ENCODE peak calls at places on chromosome 1, in five cellular contexts. One of them, this sample, is unnamed.

GRCh38 chr1:56206391-56206790 is 373.0 kb downstream of the PLPP3 start:
- DNase-seq in Caco-2: no peak
- DNase-seq in T-cell: no peak
- DNase-seq in activated T-helper 1 cell treated with anti-CD3 and anti-CD28 coated beads, Interleukin-12 subunit alpha, Interleukin-12 subunit beta, Interleukin-2, Interleukin-4 antibody, amounts not matched to agents 30 ng/mL and 10 ng/mL and 1 ng/mL, durations not matched to agents 14 hours and 24 hours and 36 hours: no peak
- DNase-seq in aorta: no peak
- DNase-seq in this sample: no peak

GRCh38 chr1:160999376-160999775 is 21.6 kb downstream of the F11R start:
- DNase-seq in aorta: no peak
- DNase-seq in Caco-2: no peak
- DNase-seq in T-cell: no peak
- DNase-seq in activated T-helper 1 cell treated with anti-CD3 and anti-CD28 coated beads, Interleukin-12 subunit alpha, Interleukin-12 subunit beta, Interleukin-2, Interleukin-4 antibody, amounts not matched to agents 30 ng/mL and 10 ng/mL and 1 ng/mL, durations not matched to agents 14 hours and 24 hours and 36 hours: no peak
- DNase-seq in this sample: no peak

GRCh38 chr1:149936992-149937705 is 470 bp upstream of the MTMR11 start:
- DNase-seq in Caco-2: peak
- DNase-seq in activated T-helper 1 cell treated with anti-CD3 and anti-CD28 coated beads, Interleukin-12 subunit alpha, Interleukin-12 subunit beta, Interleukin-2, Interleukin-4 antibody, amounts not matched to agents 30 ng/mL and 10 ng/mL and 1 ng/mL, durations not matched to agents 14 hours and 24 hours and 36 hours: no peak
- DNase-seq in T-cell: no peak
- DNase-seq in aorta: no peak
- DNase-seq in this sample: no peak

GRCh38 chr1:117753652-117754051 is 147.8 kb downstream of the TENT5C start:
- DNase-seq in T-cell: no peak
- DNase-seq in activated T-helper 1 cell treated with anti-CD3 and anti-CD28 coated beads, Interleukin-12 subunit alpha, Interleukin-12 subunit beta, Interleukin-2, Interleukin-4 antibody, amounts not matched to agents 30 ng/mL and 10 ng/mL and 1 ng/mL, durations not matched to agents 14 hours and 24 hours and 36 hours: no peak
- DNase-seq in Caco-2: no peak
- DNase-seq in aorta: no peak
- DNase-seq in this sample: no peak

GRCh38 chr1:175604598-175604997 is 138.8 kb downstream of the TNR start:
- DNase-seq in Caco-2: no peak
- DNase-seq in aorta: no peak
- DNase-seq in activated T-helper 1 cell treated with anti-CD3 and anti-CD28 coated beads, Interleukin-12 subunit alpha, Interleukin-12 subunit beta, Interleukin-2, Interleukin-4 antibody, amounts not matched to agents 30 ng/mL and 10 ng/mL and 1 ng/mL, durations not matched to agents 14 hours and 24 hours and 36 hours: no peak
- DNase-seq in T-cell: no peak
- DNase-seq in this sample: no peak

GRCh38 chr1:46224966-46225365 is 21.8 kb downstream of the LURAP1 start:
- DNase-seq in activated T-helper 1 cell treated with anti-CD3 and anti-CD28 coated beads, Interleukin-12 subunit alpha, Interleukin-12 subunit beta, Interleukin-2, Interleukin-4 antibody, amounts not matched to agents 30 ng/mL and 10 ng/mL and 1 ng/mL, durations not matched to agents 14 hours and 24 hours and 36 hours: no peak
- DNase-seq in T-cell: no peak
- DNase-seq in Caco-2: no peak
- DNase-seq in aorta: no peak
- DNase-seq in this sample: no peak

GRCh38 chr1:155196893-155197638 is 10.6 kb downstream of the THBS3 start:
- DNase-seq in Caco-2: peak
- DNase-seq in activated T-helper 1 cell treated with anti-CD3 and anti-CD28 coated beads, Interleukin-12 subunit alpha, Interleukin-12 subunit beta, Interleukin-2, Interleukin-4 antibody, amounts not matched to agents 30 ng/mL and 10 ng/mL and 1 ng/mL, durations not matched to agents 14 hours and 24 hours and 36 hours: no peak
- DNase-seq in T-cell: no peak
- DNase-seq in aorta: peak
- DNase-seq in this sample: no peak

GRCh38 chr1:64745181-64745985 is 508 bp downstream of the RAVER2 start:
- DNase-seq in T-cell: peak
- DNase-seq in aorta: peak
- DNase-seq in Caco-2: peak
- DNase-seq in activated T-helper 1 cell treated with anti-CD3 and anti-CD28 coated beads, Interleukin-12 subunit alpha, Interleukin-12 subunit beta, Interleukin-2, Interleukin-4 antibody, amounts not matched to agents 30 ng/mL and 10 ng/mL and 1 ng/mL, durations not matched to agents 14 hours and 24 hours and 36 hours: no peak
- DNase-seq in this sample: no peak

GRCh38 chr1:112322018-112322417 is 74.0 kb upstream of the CTTNBP2NL start:
- DNase-seq in aorta: no peak
- DNase-seq in T-cell: no peak
- DNase-seq in Caco-2: no peak
- DNase-seq in activated T-helper 1 cell treated with anti-CD3 and anti-CD28 coated beads, Interleukin-12 subunit alpha, Interleukin-12 subunit beta, Interleukin-2, Interleukin-4 antibody, amounts not matched to agents 30 ng/mL and 10 ng/mL and 1 ng/mL, durations not matched to agents 14 hours and 24 hours and 36 hours: no peak
- DNase-seq in this sample: no peak